ENCODE peak calls at places on chromosomes 6 and 20, in nine cellular contexts. One of them, this sample, is unnamed.

GRCh38 chr6:21759721-21760120 is 166.2 kb downstream of the SOX4 start:
- DNase-seq in CD4-positive, alpha-beta T cell: no peak
- DNase-seq in adrenal gland: no peak
- DNase-seq in AG10803: no peak
- DNase-seq in fibroblast of the aortic adventitia: no peak
- DNase-seq in left lung: no peak
- DNase-seq in nephron progenitor cell: no peak
- DNase-seq in OCI-LY7: no peak
- DNase-seq in GM12865: no peak
- DNase-seq in this sample: no peak

GRCh38 chr20:56249244-56249955 is 868 bp downstream of the MC3R start:
- DNase-seq in OCI-LY7: peak; percentile 27
- DNase-seq in AG10803: no peak
- DNase-seq in left lung: peak; percentile 67
- DNase-seq in GM12865: peak; percentile 9
- DNase-seq in adrenal gland: peak; percentile 17
- DNase-seq in fibroblast of the aortic adventitia: no peak
- DNase-seq in CD4-positive, alpha-beta T cell: no peak
- DNase-seq in nephron progenitor cell: peak; percentile 44
- DNase-seq in this sample: no peak

GRCh38 chr20:3663031-3663701 is at the start of gene GFRA4:
- DNase-seq in CD4-positive, alpha-beta T cell: no peak
- DNase-seq in nephron progenitor cell: no peak
- DNase-seq in OCI-LY7: no peak
- DNase-seq in fibroblast of the aortic adventitia: no peak
- DNase-seq in AG10803: no peak
- DNase-seq in GM12865: no peak
- DNase-seq in left lung: no peak
- DNase-seq in adrenal gland: no peak
- DNase-seq in this sample: no peak

GRCh38 chr20:41150664-41151063 is 13.3 kb downstream of the PLCG1 start:
- DNase-seq in adrenal gland: no peak
- DNase-seq in OCI-LY7: no peak
- DNase-seq in nephron progenitor cell: no peak
- DNase-seq in left lung: no peak
- DNase-seq in AG10803: no peak
- DNase-seq in CD4-positive, alpha-beta T cell: no peak
- DNase-seq in fibroblast of the aortic adventitia: no peak
- DNase-seq in GM12865: no peak
- DNase-seq in this sample: no peak

GRCh38 chr6:106849676-106850332 is 124.7 kb downstream of the CD24 start:
- DNase-seq in GM12865: peak; percentile 34
- DNase-seq in left lung: no peak
- DNase-seq in CD4-positive, alpha-beta T cell: no peak
- DNase-seq in adrenal gland: no peak
- DNase-seq in fibroblast of the aortic adventitia: no peak
- DNase-seq in AG10803: no peak
- DNase-seq in OCI-LY7: no peak
- DNase-seq in nephron progenitor cell: no peak
- DNase-seq in this sample: no peak

GRCh38 chr20:60422848-60423247 is 464.6 kb downstream of the CDH26 start:
- DNase-seq in CD4-positive, alpha-beta T cell: no peak
- DNase-seq in left lung: no peak
- DNase-seq in GM12865: no peak
- DNase-seq in adrenal gland: no peak
- DNase-seq in fibroblast of the aortic adventitia: no peak
- DNase-seq in OCI-LY7: no peak
- DNase-seq in nephron progenitor cell: no peak
- DNase-seq in AG10803: no peak
- DNase-seq in this sample: no peak

GRCh38 chr6:28941681-28942448 is 18.1 kb upstream of the TRIM27 start:
- DNase-seq in fibroblast of the aortic adventitia: peak; percentile 18
- DNase-seq in left lung: no peak
- DNase-seq in nephron progenitor cell: peak; percentile 59
- DNase-seq in AG10803: no peak
- DNase-seq in GM12865: no peak
- DNase-seq in adrenal gland: no peak
- DNase-seq in OCI-LY7: no peak
- DNase-seq in CD4-positive, alpha-beta T cell: no peak
- DNase-seq in this sample: no peak

GRCh38 chr6:129140571-129140970 is 257.6 kb downstream of the LAMA2 start:
- DNase-seq in adrenal gland: no peak
- DNase-seq in OCI-LY7: no peak
- DNase-seq in AG10803: peak; percentile 72
- DNase-seq in CD4-positive, alpha-beta T cell: no peak
- DNase-seq in GM12865: no peak
- DNase-seq in nephron progenitor cell: no peak
- DNase-seq in fibroblast of the aortic adventitia: peak; percentile 86
- DNase-seq in left lung: no peak
- DNase-seq in this sample: peak; percentile 27

GRCh38 chr6:111564482-111564945 is 41.2 kb downstream of the TRAF3IP2 start:
- DNase-seq in nephron progenitor cell: no peak
- DNase-seq in adrenal gland: no peak
- DNase-seq in OCI-LY7: no peak
- DNase-seq in AG10803: peak; percentile 77
- DNase-seq in CD4-positive, alpha-beta T cell: no peak
- DNase-seq in left lung: no peak
- DNase-seq in GM12865: peak; percentile 26
- DNase-seq in fibroblast of the aortic adventitia: peak; percentile 43
- DNase-seq in this sample: no peak

GRCh38 chr6:111566222-111566717 is 39.4 kb downstream of the TRAF3IP2 start:
- DNase-seq in AG10803: no peak
- DNase-seq in OCI-LY7: peak; percentile 10
- DNase-seq in fibroblast of the aortic adventitia: no peak
- DNase-seq in adrenal gland: no peak
- DNase-seq in GM12865: no peak
- DNase-seq in CD4-positive, alpha-beta T cell: no peak
- DNase-seq in left lung: no peak
- DNase-seq in nephron progenitor cell: no peak
- DNase-seq in this sample: no peak

GRCh38 chr6:111566873-111567517 is 38.7 kb downstream of the TRAF3IP2 start:
- DNase-seq in AG10803: no peak
- DNase-seq in nephron progenitor cell: peak; percentile 17
- DNase-seq in GM12865: no peak
- DNase-seq in fibroblast of the aortic adventitia: no peak
- DNase-seq in left lung: no peak
- DNase-seq in CD4-positive, alpha-beta T cell: no peak
- DNase-seq in adrenal gland: no peak
- DNase-seq in OCI-LY7: no peak
- DNase-seq in this sample: no peak

GRCh38 chr6:111563581-111563980 is 42.1 kb downstream of the TRAF3IP2 start:
- DNase-seq in OCI-LY7: no peak
- DNase-seq in CD4-positive, alpha-beta T cell: no peak
- DNase-seq in fibroblast of the aortic adventitia: no peak
- DNase-seq in left lung: no peak
- DNase-seq in AG10803: no peak
- DNase-seq in nephron progenitor cell: no peak
- DNase-seq in GM12865: no peak
- DNase-seq in adrenal gland: no peak
- DNase-seq in this sample: no peak

DNA sequence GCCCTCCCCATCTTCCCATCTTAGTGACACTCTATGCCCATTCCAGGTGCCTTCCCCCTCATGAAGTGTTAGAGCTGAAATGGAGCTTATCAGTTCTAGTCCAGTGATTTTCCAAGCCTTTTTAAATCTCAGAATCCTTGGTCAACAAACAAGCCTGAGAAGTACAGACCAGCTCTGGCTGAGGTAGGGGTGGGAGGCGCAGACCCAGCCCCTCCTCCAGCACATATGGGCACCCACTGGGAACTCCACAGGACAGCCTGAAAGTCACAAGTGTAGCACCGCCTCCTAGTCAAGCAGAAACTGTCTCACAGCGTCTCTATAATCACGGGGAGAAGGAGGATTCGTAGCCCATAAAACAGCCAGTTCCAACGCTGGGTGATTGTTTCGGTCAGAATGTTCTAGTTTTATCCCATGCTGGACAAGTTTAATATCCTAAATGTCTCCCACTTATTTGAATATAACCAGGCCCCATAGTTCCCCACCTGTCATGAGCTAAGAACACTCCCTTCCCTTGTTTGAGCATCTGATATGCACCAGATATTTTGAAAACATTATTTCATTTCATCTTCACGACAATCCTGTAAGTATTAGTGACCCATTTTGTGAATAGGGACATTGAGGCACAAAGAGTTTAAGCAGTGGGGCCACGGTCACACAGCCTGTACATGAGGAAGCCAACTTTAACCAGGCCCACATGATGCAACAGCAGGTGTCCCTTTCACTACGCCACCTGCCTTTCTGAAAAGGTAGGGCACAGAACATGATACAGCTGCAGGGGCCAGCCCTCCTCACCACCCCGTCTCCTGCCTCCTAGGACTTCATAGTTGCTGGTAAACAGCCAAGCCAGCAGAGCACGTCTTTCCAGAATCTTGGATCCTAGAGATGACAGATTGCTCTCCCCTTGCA is 40.1 kb downstream of the TRAF3IP2 start:
- DNase-seq in left lung: no peak
- DNase-seq in GM12865: peak; percentile 65
- DNase-seq in nephron progenitor cell: no peak
- DNase-seq in adrenal gland: no peak
- DNase-seq in AG10803: no peak
- DNase-seq in CD4-positive, alpha-beta T cell: no peak
- DNase-seq in OCI-LY7: peak; percentile 86
- DNase-seq in fibroblast of the aortic adventitia: no peak
- DNase-seq in this sample: no peak
- TF ChIP-seq CTCF in left lung: no peak
- TF ChIP-seq CTCF in GM12865: peak; percentile 41
- TF ChIP-seq CTCF in nephron progenitor cell: no peak
- TF ChIP-seq CTCF in adrenal gland: no peak
- TF ChIP-seq CTCF in AG10803: no peak
- TF ChIP-seq CTCF in CD4-positive, alpha-beta T cell: no peak
- TF ChIP-seq CTCF in OCI-LY7: peak; percentile 73
- TF ChIP-seq CTCF in fibroblast of the aortic adventitia: no peak
- TF ChIP-seq CTCF in this sample: no peak

DNA sequence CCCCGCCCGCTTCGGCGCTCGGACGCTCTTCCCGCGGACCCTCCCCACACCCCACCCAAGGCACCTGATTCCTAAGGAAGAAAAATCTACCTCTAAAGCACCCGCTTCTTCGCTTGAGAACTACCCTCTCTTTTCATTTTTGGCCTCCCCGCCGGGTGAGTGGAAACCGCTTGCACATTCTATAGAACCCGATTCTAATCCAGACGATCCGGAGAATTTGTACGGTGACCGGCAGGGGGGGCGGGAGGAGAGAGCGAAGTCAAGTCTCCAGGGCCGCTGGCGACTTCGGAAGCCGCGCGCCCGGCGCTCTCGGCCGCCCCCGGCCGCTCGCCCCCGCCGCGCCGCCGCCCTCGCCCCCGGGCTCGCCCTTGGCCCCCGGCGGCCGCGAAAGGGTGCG is at the start of gene RBM24:
- DNase-seq in fibroblast of the aortic adventitia: peak; percentile 49
- DNase-seq in AG10803: peak; percentile 81
- DNase-seq in left lung: no peak
- DNase-seq in CD4-positive, alpha-beta T cell: no peak
- DNase-seq in OCI-LY7: no peak
- DNase-seq in nephron progenitor cell: peak; percentile 77
- DNase-seq in GM12865: no peak
- DNase-seq in adrenal gland: peak; percentile 40
- DNase-seq in this sample: peak; percentile 49
- TF ChIP-seq CTCF in fibroblast of the aortic adventitia: peak; percentile 52
- TF ChIP-seq CTCF in AG10803: peak; percentile 47
- TF ChIP-seq CTCF in left lung: no peak
- TF ChIP-seq CTCF in CD4-positive, alpha-beta T cell: no peak
- TF ChIP-seq CTCF in OCI-LY7: no peak
- TF ChIP-seq CTCF in nephron progenitor cell: no peak
- TF ChIP-seq CTCF in GM12865: no peak
- TF ChIP-seq CTCF in adrenal gland: no peak
- TF ChIP-seq CTCF in this sample: peak; percentile 46

GRCh38 chr20:62806383-62807050 is 1.9 kb downstream of the OGFR start:
- DNase-seq in nephron progenitor cell: no peak
- DNase-seq in adrenal gland: no peak
- DNase-seq in AG10803: no peak
- DNase-seq in fibroblast of the aortic adventitia: no peak
- DNase-seq in CD4-positive, alpha-beta T cell: no peak
- DNase-seq in GM12865: no peak
- DNase-seq in OCI-LY7: peak; percentile 29
- DNase-seq in left lung: no peak
- DNase-seq in this sample: no peak

GRCh38 chr20:62805711-62806382 is 1.2 kb downstream of the OGFR start:
- DNase-seq in adrenal gland: no peak
- DNase-seq in fibroblast of the aortic adventitia: no peak
- DNase-seq in GM12865: no peak
- DNase-seq in left lung: peak; percentile 91
- DNase-seq in nephron progenitor cell: peak; percentile 81
- DNase-seq in CD4-positive, alpha-beta T cell: no peak
- DNase-seq in AG10803: no peak
- DNase-seq in OCI-LY7: no peak
- DNase-seq in this sample: no peak

GRCh38 chr20:62804021-62804631 is 509 bp upstream of the OGFR start:
- DNase-seq in left lung: no peak
- DNase-seq in CD4-positive, alpha-beta T cell: no peak
- DNase-seq in OCI-LY7: peak; percentile 61
- DNase-seq in nephron progenitor cell: no peak
- DNase-seq in GM12865: peak; percentile 38
- DNase-seq in adrenal gland: no peak
- DNase-seq in fibroblast of the aortic adventitia: no peak
- DNase-seq in AG10803: no peak
- DNase-seq in this sample: no peak

GRCh38 chr20:62805365-62805710 is 703 bp downstream of the OGFR start:
- DNase-seq in AG10803: no peak
- DNase-seq in fibroblast of the aortic adventitia: peak; percentile 26
- DNase-seq in OCI-LY7: peak; percentile 63
- DNase-seq in nephron progenitor cell: peak; percentile 48
- DNase-seq in left lung: no peak
- DNase-seq in GM12865: no peak
- DNase-seq in adrenal gland: no peak
- DNase-seq in CD4-positive, alpha-beta T cell: no peak
- DNase-seq in this sample: no peak

DNA sequence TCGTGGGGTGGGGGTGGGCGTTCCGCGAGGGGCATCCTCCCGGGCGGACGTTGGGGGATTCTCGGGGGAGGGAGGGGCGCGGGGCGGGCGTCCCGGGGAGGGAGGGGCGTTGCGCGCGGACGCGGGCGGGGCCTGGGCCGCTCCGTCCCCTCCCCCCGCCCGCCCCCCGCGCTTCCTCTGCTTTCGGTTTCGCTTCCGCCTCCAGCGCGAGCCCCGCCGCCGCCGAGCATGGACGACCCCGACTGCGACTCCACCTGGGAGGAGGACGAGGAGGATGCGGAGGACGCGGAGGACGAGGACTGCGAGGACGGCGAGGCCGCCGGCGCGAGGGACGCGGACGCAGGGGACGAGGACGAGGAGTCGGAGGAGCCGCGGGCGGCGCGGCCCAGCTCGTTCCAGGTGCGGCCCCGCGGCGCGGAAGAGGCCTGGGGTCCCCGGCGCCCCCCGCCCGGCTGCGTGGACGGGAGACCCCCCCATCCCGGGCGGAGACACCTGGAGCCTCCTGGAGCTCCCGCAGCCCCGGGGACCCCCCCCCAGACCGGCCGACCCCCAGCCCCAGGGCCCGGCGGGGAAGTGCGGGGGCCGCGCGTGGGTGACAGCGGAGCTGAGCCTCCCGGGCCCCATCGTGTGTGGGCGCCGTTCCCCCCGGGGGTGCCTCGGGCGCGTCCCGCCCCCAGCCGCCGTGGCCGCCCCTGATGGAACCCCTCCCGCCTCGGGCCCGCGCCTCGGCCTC is at the start of gene OGFR:
- DNase-seq in GM12865: peak; percentile 80
- DNase-seq in adrenal gland: peak; percentile 66
- DNase-seq in nephron progenitor cell: peak; percentile 73
- DNase-seq in AG10803: peak; percentile 41
- DNase-seq in fibroblast of the aortic adventitia: peak; percentile 35
- DNase-seq in OCI-LY7: peak; percentile 84
- DNase-seq in left lung: peak; percentile 92
- DNase-seq in CD4-positive, alpha-beta T cell: peak; percentile 61
- DNase-seq in this sample: no peak
- TF ChIP-seq CTCF in GM12865: no peak
- TF ChIP-seq CTCF in adrenal gland: no peak
- TF ChIP-seq CTCF in nephron progenitor cell: no peak
- TF ChIP-seq CTCF in AG10803: no peak
- TF ChIP-seq CTCF in fibroblast of the aortic adventitia: no peak
- TF ChIP-seq CTCF in OCI-LY7: no peak
- TF ChIP-seq CTCF in left lung: no peak
- TF ChIP-seq CTCF in CD4-positive, alpha-beta T cell: no peak
- TF ChIP-seq CTCF in this sample: no peak

GRCh38 chr6:133833905-133834304 is 55.0 kb upstream of the TCF21 start:
- DNase-seq in nephron progenitor cell: no peak
- DNase-seq in fibroblast of the aortic adventitia: no peak
- DNase-seq in left lung: no peak
- DNase-seq in CD4-positive, alpha-beta T cell: no peak
- DNase-seq in AG10803: no peak
- DNase-seq in OCI-LY7: no peak
- DNase-seq in GM12865: no peak
- DNase-seq in adrenal gland: no peak
- DNase-seq in this sample: no peak

GRCh38 chr6:133834472-133835170 is 54.3 kb upstream of the TCF21 start:
- DNase-seq in left lung: no peak
- DNase-seq in fibroblast of the aortic adventitia: no peak
- DNase-seq in nephron progenitor cell: no peak
- DNase-seq in AG10803: no peak
- DNase-seq in OCI-LY7: no peak
- DNase-seq in adrenal gland: no peak
- DNase-seq in GM12865: no peak
- DNase-seq in CD4-positive, alpha-beta T cell: no peak
- DNase-seq in this sample: no peak

GRCh38 chr6:133837801-133838349 is 51.0 kb upstream of the TCF21 start:
- DNase-seq in adrenal gland: peak; percentile 27
- DNase-seq in GM12865: peak; percentile 53
- DNase-seq in fibroblast of the aortic adventitia: peak; percentile 39
- DNase-seq in left lung: peak; percentile 87
- DNase-seq in CD4-positive, alpha-beta T cell: peak; percentile 30
- DNase-seq in OCI-LY7: peak; percentile 21
- DNase-seq in AG10803: peak; percentile 27
- DNase-seq in nephron progenitor cell: peak; percentile 75
- DNase-seq in this sample: no peak

DNA sequence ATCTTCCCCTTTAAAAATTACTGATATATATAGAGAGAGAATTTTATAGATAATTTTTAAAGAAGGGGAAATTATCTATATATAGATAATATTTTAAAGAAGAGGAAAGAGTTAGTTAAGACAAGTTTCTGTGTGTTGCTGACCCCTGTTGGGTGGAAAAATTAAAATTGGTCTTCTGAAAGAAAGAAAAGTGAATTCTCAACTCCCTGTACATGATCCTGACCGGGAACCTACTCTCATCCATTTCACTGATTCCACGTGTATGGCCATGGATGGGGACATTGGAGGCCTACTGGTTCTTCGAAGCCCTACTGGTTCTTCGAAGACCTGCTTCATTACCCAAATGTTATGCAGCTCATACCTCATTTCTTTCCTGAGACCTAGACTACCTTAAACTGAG is 53.0 kb upstream of the TCF21 start:
- DNase-seq in nephron progenitor cell: no peak
- DNase-seq in GM12865: no peak
- DNase-seq in fibroblast of the aortic adventitia: peak; percentile 68
- DNase-seq in left lung: no peak
- DNase-seq in OCI-LY7: no peak
- DNase-seq in CD4-positive, alpha-beta T cell: no peak
- DNase-seq in AG10803: peak; percentile 14
- DNase-seq in adrenal gland: no peak
- DNase-seq in this sample: no peak
- TF ChIP-seq CTCF in nephron progenitor cell: no peak
- TF ChIP-seq CTCF in GM12865: no peak
- TF ChIP-seq CTCF in fibroblast of the aortic adventitia: peak; percentile 42
- TF ChIP-seq CTCF in left lung: no peak
- TF ChIP-seq CTCF in OCI-LY7: no peak
- TF ChIP-seq CTCF in CD4-positive, alpha-beta T cell: no peak
- TF ChIP-seq CTCF in AG10803: peak; percentile 39
- TF ChIP-seq CTCF in adrenal gland: no peak
- TF ChIP-seq CTCF in this sample: peak; percentile 44